ENCODE peak calls at places on chromosomes 7 and 10, in five cellular contexts. One of them, this sample, is unnamed.

GRCh38 chr10:92699518-92700272 is 9.9 kb downstream of the HHEX start:
- DNase-seq in lung: no peak
- DNase-seq in body of pancreas: no peak
- DNase-seq in heart right ventricle: peak; percentile 31
- DNase-seq in IMR-90: peak; percentile 42
- DNase-seq in this sample: no peak

GRCh38 chr10:46556515-46557318 is at the start of gene GPRIN2:
- DNase-seq in lung: peak; percentile 54
- DNase-seq in body of pancreas: peak; percentile 72
- DNase-seq in heart right ventricle: no peak
- DNase-seq in IMR-90: no peak
- DNase-seq in this sample: peak; percentile 9

GRCh38 chr7:140230862-140231778 is 54.3 kb upstream of the KDM7A start:
- DNase-seq in lung: peak; percentile 64
- DNase-seq in body of pancreas: peak; percentile 66
- DNase-seq in heart right ventricle: peak; percentile 34
- DNase-seq in IMR-90: peak; percentile 39
- DNase-seq in this sample: peak; percentile 19

GRCh38 chr7:76506081-76506440 is 4.3 kb upstream of the UPK3B start:
- DNase-seq in lung: peak; percentile 24
- DNase-seq in body of pancreas: no peak
- DNase-seq in heart right ventricle: no peak
- DNase-seq in IMR-90: no peak
- DNase-seq in this sample: no peak

GRCh38 chr7:28389504-28390385 is 22.6 kb upstream of the CREB5 start:
- DNase-seq in lung: no peak
- DNase-seq in body of pancreas: peak; percentile 33
- DNase-seq in heart right ventricle: peak; percentile 14
- DNase-seq in IMR-90: peak; percentile 79
- DNase-seq in this sample: no peak

GRCh38 chr10:42802889-42803288 is 20.3 kb downstream of the BMS1 start:
- DNase-seq in lung: no peak
- DNase-seq in body of pancreas: no peak
- DNase-seq in heart right ventricle: no peak
- DNase-seq in IMR-90: no peak
- DNase-seq in this sample: no peak

GRCh38 chr7:101804642-101805401 is 12.6 kb upstream of the CUX1 start:
- DNase-seq in lung: no peak
- DNase-seq in body of pancreas: peak; percentile 41
- DNase-seq in heart right ventricle: no peak
- DNase-seq in IMR-90: no peak
- DNase-seq in this sample: no peak

GRCh38 chr10:101018600-101019439 is 12.1 kb downstream of the PDZD7 start:
- DNase-seq in lung: peak; percentile 80
- DNase-seq in body of pancreas: peak; percentile 88
- DNase-seq in heart right ventricle: peak; percentile 79
- DNase-seq in IMR-90: peak; percentile 77
- DNase-seq in this sample: peak; percentile 56

GRCh38 chr7:47988496-47989386 is 9.3 kb upstream of the HUS1 start:
- DNase-seq in lung: no peak
- DNase-seq in body of pancreas: no peak
- DNase-seq in heart right ventricle: no peak
- DNase-seq in IMR-90: peak; percentile 5
- DNase-seq in this sample: no peak

GRCh38 chr7:30841025-30841735 is 70.0 kb downstream of the MINDY4 start:
- DNase-seq in lung: no peak
- DNase-seq in body of pancreas: no peak
- DNase-seq in heart right ventricle: no peak
- DNase-seq in IMR-90: no peak
- DNase-seq in this sample: no peak

GRCh38 chr7:50826371-50827172 is 43.9 kb upstream of the GRB10 start:
- DNase-seq in lung: no peak
- DNase-seq in body of pancreas: no peak
- DNase-seq in heart right ventricle: no peak
- DNase-seq in IMR-90: peak; percentile 87
- DNase-seq in this sample: no peak

GRCh38 chr7:145147865-145148264 is 312.0 kb upstream of the TPK1 start:
- DNase-seq in lung: no peak
- DNase-seq in body of pancreas: no peak
- DNase-seq in heart right ventricle: no peak
- DNase-seq in IMR-90: no peak
- DNase-seq in this sample: no peak

GRCh38 chr7:87882538-87882937 is 6.2 kb downstream of the DBF4 start:
- DNase-seq in lung: no peak
- DNase-seq in body of pancreas: no peak
- DNase-seq in heart right ventricle: no peak
- DNase-seq in IMR-90: no peak
- DNase-seq in this sample: no peak

GRCh38 chr7:17144313-17144712 is 154.1 kb upstream of the AHR start:
- DNase-seq in lung: no peak
- DNase-seq in body of pancreas: no peak
- DNase-seq in heart right ventricle: no peak
- DNase-seq in IMR-90: peak; percentile 46
- DNase-seq in this sample: no peak

GRCh38 chr10:132526676-132527075 is 10.9 kb upstream of the INPP5A start:
- DNase-seq in lung: no peak
- DNase-seq in body of pancreas: no peak
- DNase-seq in heart right ventricle: no peak
- DNase-seq in IMR-90: peak; percentile 72
- DNase-seq in this sample: no peak

GRCh38 chr10:119619215-119619614 is 22.5 kb upstream of the TIAL1 start:
- DNase-seq in lung: no peak
- DNase-seq in body of pancreas: no peak
- DNase-seq in heart right ventricle: no peak
- DNase-seq in IMR-90: no peak
- DNase-seq in this sample: no peak

GRCh38 chr10:132170561-132171361 is 16.0 kb upstream of the DPYSL4 start:
- DNase-seq in lung: no peak
- DNase-seq in body of pancreas: no peak
- DNase-seq in heart right ventricle: no peak
- DNase-seq in IMR-90: no peak
- DNase-seq in this sample: no peak

GRCh38 chr10:3484306-3485187 is 300.5 kb downstream of the KLF6 start:
- DNase-seq in lung: no peak
- DNase-seq in body of pancreas: no peak
- DNase-seq in heart right ventricle: no peak
- DNase-seq in IMR-90: peak; percentile 73
- DNase-seq in this sample: no peak

GRCh38 chr7:12770227-12770975 is 83.0 kb downstream of the ARL4A start:
- DNase-seq in lung: peak; percentile 63
- DNase-seq in body of pancreas: peak; percentile 49
- DNase-seq in heart right ventricle: peak; percentile 19
- DNase-seq in IMR-90: no peak
- DNase-seq in this sample: no peak

GRCh38 chr10:133442191-133442966 is 11.4 kb upstream of the SCART1 start:
- DNase-seq in lung: peak; percentile 26
- DNase-seq in body of pancreas: no peak
- DNase-seq in heart right ventricle: no peak
- DNase-seq in IMR-90: no peak
- DNase-seq in this sample: peak; percentile 6

GRCh38 chr7:116802144-116802747 is 60.1 kb upstream of the CAPZA2 start:
- DNase-seq in lung: no peak
- DNase-seq in body of pancreas: no peak
- DNase-seq in heart right ventricle: no peak
- DNase-seq in IMR-90: peak; percentile 25
- DNase-seq in this sample: no peak

GRCh38 chr7:98879198-98879988 is 1.1 kb downstream of the TRRAP start:
- DNase-seq in lung: no peak
- DNase-seq in body of pancreas: peak; percentile 73
- DNase-seq in heart right ventricle: no peak
- DNase-seq in IMR-90: peak; percentile 17
- DNase-seq in this sample: peak; percentile 16

GRCh38 chr7:77383333-77383740 is 32.8 kb downstream of the GSAP start:
- DNase-seq in lung: no peak
- DNase-seq in body of pancreas: no peak
- DNase-seq in heart right ventricle: no peak
- DNase-seq in IMR-90: peak; percentile 22
- DNase-seq in this sample: no peak

GRCh38 chr7:116284390-116284789 is 74.1 kb downstream of the TES start:
- DNase-seq in lung: no peak
- DNase-seq in body of pancreas: no peak
- DNase-seq in heart right ventricle: no peak
- DNase-seq in IMR-90: peak; percentile 31
- DNase-seq in this sample: no peak

GRCh38 chr7:22361795-22362194 is 4.8 kb upstream of the RAPGEF5 start:
- DNase-seq in lung: no peak
- DNase-seq in body of pancreas: peak; percentile 89
- DNase-seq in heart right ventricle: no peak
- DNase-seq in IMR-90: peak; percentile 2
- DNase-seq in this sample: no peak

GRCh38 chr10:29479081-29479917 is 155.5 kb downstream of the SVIL start:
- DNase-seq in lung: no peak
- DNase-seq in body of pancreas: no peak
- DNase-seq in heart right ventricle: no peak
- DNase-seq in IMR-90: peak; percentile 10
- DNase-seq in this sample: no peak

GRCh38 chr7:80661729-80662128 is 23.3 kb downstream of the CD36 start:
- DNase-seq in lung: no peak
- DNase-seq in body of pancreas: no peak
- DNase-seq in heart right ventricle: no peak
- DNase-seq in IMR-90: no peak
- DNase-seq in this sample: no peak

GRCh38 chr7:100971111-100972001 is 2.0 kb downstream of the MUC12 start:
- DNase-seq in lung: no peak
- DNase-seq in body of pancreas: no peak
- DNase-seq in heart right ventricle: no peak
- DNase-seq in IMR-90: no peak
- DNase-seq in this sample: no peak

GRCh38 chr10:85402541-85402940 is 964.1 kb downstream of the GRID1 start:
- DNase-seq in lung: no peak
- DNase-seq in body of pancreas: no peak
- DNase-seq in heart right ventricle: no peak
- DNase-seq in IMR-90: no peak
- DNase-seq in this sample: no peak

GRCh38 chr7:2950578-2950977 is 93.1 kb downstream of the CARD11 start:
- DNase-seq in lung: no peak
- DNase-seq in body of pancreas: no peak
- DNase-seq in heart right ventricle: no peak
- DNase-seq in IMR-90: no peak
- DNase-seq in this sample: no peak

GRCh38 chr7:159227433-159227832 is 82.8 kb upstream of the VIPR2 start:
- DNase-seq in lung: no peak
- DNase-seq in body of pancreas: no peak
- DNase-seq in heart right ventricle: no peak
- DNase-seq in IMR-90: no peak
- DNase-seq in this sample: no peak

GRCh38 chr10:14022954-14023353 is 307.8 kb downstream of the FRMD4A start:
- DNase-seq in lung: no peak
- DNase-seq in body of pancreas: no peak
- DNase-seq in heart right ventricle: no peak
- DNase-seq in IMR-90: no peak
- DNase-seq in this sample: no peak

GRCh38 chr7:55248526-55248925 is 116.6 kb upstream of the LANCL2 start:
- DNase-seq in lung: no peak
- DNase-seq in body of pancreas: no peak
- DNase-seq in heart right ventricle: no peak
- DNase-seq in IMR-90: no peak
- DNase-seq in this sample: no peak

GRCh38 chr7:55246181-55246580 is 119.0 kb upstream of the LANCL2 start:
- DNase-seq in lung: no peak
- DNase-seq in body of pancreas: no peak
- DNase-seq in heart right ventricle: no peak
- DNase-seq in IMR-90: peak; percentile 81
- DNase-seq in this sample: no peak

GRCh38 chr7:55249332-55249731 is 115.8 kb upstream of the LANCL2 start:
- DNase-seq in lung: peak; percentile 60
- DNase-seq in body of pancreas: no peak
- DNase-seq in heart right ventricle: no peak
- DNase-seq in IMR-90: no peak
- DNase-seq in this sample: no peak

GRCh38 chr7:55245271-55245723 is 119.8 kb upstream of the LANCL2 start:
- DNase-seq in lung: no peak
- DNase-seq in body of pancreas: no peak
- DNase-seq in heart right ventricle: no peak
- DNase-seq in IMR-90: peak; percentile 93
- DNase-seq in this sample: peak; percentile 29

DNA sequence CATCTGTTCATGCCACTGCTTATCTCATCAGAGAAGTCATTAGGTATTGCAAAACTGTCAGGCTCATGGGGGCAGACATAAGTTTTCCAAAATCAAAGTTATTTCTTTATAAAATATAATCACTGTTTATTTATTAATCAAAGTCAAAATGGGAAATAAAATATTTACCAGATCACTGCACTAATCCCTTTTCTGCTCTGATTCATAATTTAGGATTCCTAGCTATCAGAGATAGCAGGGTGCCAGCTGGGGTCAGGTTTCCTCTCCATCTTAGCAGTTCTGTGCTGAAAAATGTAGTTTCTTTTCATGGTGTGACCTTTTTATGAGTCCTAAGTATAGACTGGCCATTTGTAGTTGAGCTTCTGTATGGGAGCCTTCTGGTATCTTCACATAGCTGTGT is 117.7 kb upstream of the LANCL2 start:
- DNase-seq in lung: no peak
- DNase-seq in body of pancreas: no peak
- DNase-seq in heart right ventricle: no peak
- DNase-seq in IMR-90: peak; percentile 65
- DNase-seq in this sample: no peak
- H3K4me1 ChIP-seq in lung: no peaks in the 10 kb centered on the region
- H3K4me1 ChIP-seq in body of pancreas: no peaks in the 10 kb centered on the region
- H3K4me1 ChIP-seq in heart right ventricle: no peaks in the 10 kb centered on the region
- H3K4me1 ChIP-seq in IMR-90: peaks cover 6% of the 10 kb centered on the region
- H3K4me1 ChIP-seq in this sample: no peaks in the 10 kb centered on the region

GRCh38 chr10:103456074-103456660 is 2.5 kb downstream of the CALHM1 start:
- DNase-seq in lung: no peak
- DNase-seq in body of pancreas: no peak
- DNase-seq in heart right ventricle: no peak
- DNase-seq in IMR-90: no peak
- DNase-seq in this sample: no peak
- H3K27ac ChIP-seq in lung: no peak overlapping the region
- H3K27ac ChIP-seq in body of pancreas: no peak overlapping the region
- H3K27ac ChIP-seq in heart right ventricle: no peak overlapping the region
- H3K27ac ChIP-seq in IMR-90: no peak overlapping the region
- H3K27ac ChIP-seq in this sample: no peak overlapping the region

DNA sequence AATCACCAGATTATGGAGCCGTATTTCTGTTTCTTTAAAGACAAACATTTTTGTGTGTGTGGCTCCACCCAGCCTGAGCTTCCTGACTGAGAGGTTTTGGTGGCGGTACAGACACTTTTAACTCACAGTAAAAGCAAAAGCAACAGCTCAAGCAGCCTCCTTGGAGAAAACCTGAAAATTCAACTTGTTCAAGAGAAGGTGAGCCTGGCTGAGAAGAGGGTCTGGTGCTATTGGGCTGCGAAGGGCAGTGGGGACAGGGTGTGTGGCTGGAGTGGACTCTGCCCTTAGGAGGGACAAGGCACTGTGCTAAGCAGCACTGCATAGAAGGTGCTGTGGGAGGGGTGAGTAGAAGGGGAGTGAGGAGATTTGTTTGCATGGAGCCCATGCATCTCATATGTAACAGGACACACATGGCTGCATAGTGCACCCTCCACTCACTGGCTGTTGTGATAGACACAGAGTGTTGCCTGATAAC is at the start of gene GIMAP7:
- DNase-seq in lung: no peak
- DNase-seq in body of pancreas: peak; percentile 9
- DNase-seq in heart right ventricle: peak; percentile 38
- DNase-seq in IMR-90: no peak
- DNase-seq in this sample: peak; percentile 15
- H3K4me3 ChIP-seq in lung: peak within 1 kb of the TSS; percentile 76
- H3K4me3 ChIP-seq in body of pancreas: peak within 1 kb of the TSS; percentile 4
- H3K4me3 ChIP-seq in heart right ventricle: peak within 1 kb of the TSS; percentile 41
- H3K4me3 ChIP-seq in IMR-90: no peak within 1 kb of the TSS
- H3K4me3 ChIP-seq in this sample: peak within 1 kb of the TSS; percentile 46

GRCh38 chr7:143393267-143394041 is 12.3 kb downstream of the ZYX start:
- DNase-seq in lung: peak; percentile 43
- DNase-seq in body of pancreas: peak; percentile 73
- DNase-seq in heart right ventricle: no peak
- DNase-seq in IMR-90: peak; percentile 45
- DNase-seq in this sample: no peak
- H3K4me1 ChIP-seq in lung: no peaks in the 10 kb centered on the region
- H3K4me1 ChIP-seq in body of pancreas: peaks cover 36% of the 10 kb centered on the region
- H3K4me1 ChIP-seq in heart right ventricle: peaks cover 64% of the 10 kb centered on the region
- H3K4me1 ChIP-seq in IMR-90: peaks cover 40% of the 10 kb centered on the region
- H3K4me1 ChIP-seq in this sample: peaks cover 16% of the 10 kb centered on the region

This sample was measured in gastrocnemius medialis.